ENCODE peak calls at places on chromosome 9, in eight cellular contexts. K is PC-9, J is AG09309, X is A549, P is H1, D is fibroblast of lung, I is astrocyte, M is neural progenitor cell. B is an unnamed sample.

GRCh38 chr9:120331913-120332312 is 248.1 kb downstream of the CDK5RAP2 start:
- DNase-seq in K (no peak), J (peak; percentile 7), X (no peak), P (no peak), D (no peak), I (peak; percentile 5), M (no peak), B (no peak)

GRCh38 chr9:78013924-78014323 is 17.7 kb downstream of the GNAQ start:
- DNase-seq in K (no peak), J (no peak), X (no peak), P (no peak), D (no peak), I (no peak), M (no peak), B (no peak)

GRCh38 chr9:90073551-90073950 is 468.7 kb downstream of the GADD45G start:
- DNase-seq in K (no peak), J (no peak), X (no peak), P (no peak), D (no peak), I (no peak), M (no peak), B (no peak)

GRCh38 chr9:97374811-97375210 is 37.1 kb upstream of the TDRD7 start:
- DNase-seq in K (no peak), J (no peak), X (no peak), P (no peak), D (no peak), I (no peak), M (no peak), B (no peak)

GRCh38 chr9:124535846-124536245 is 28.6 kb upstream of the NR5A1 start:
- DNase-seq in K (no peak), J (no peak), X (no peak), P (no peak), D (no peak), I (no peak), M (no peak), B (no peak)

GRCh38 chr9:4750021-4750673 is 9.1 kb upstream of the AK3 start:
- DNase-seq in K (no peak), J (no peak), X (peak; percentile 46), P (no peak), D (peak; percentile 57), I (peak; percentile 36), M (peak; percentile 55), B (no peak)

GRCh38 chr9:89779416-89779815 is 174.6 kb downstream of the GADD45G start:
- DNase-seq in K (no peak), J (no peak), X (no peak), P (no peak), D (peak; percentile 57), I (no peak), M (no peak), B (no peak)

GRCh38 chr9:114001410-114001685 is 76.8 kb downstream of the AMBP start:
- DNase-seq in K (no peak), J (no peak), X (no peak), P (no peak), D (no peak), I (no peak), M (no peak), B (no peak)

GRCh38 chr9:129081388-129081889 is 528 bp downstream of the DOLPP1 start:
- DNase-seq in K (peak; percentile 32), J (no peak), X (no peak), P (no peak), D (no peak), I (no peak), M (no peak), B (no peak)

GRCh38 chr9:37656936-37657335 is 6.2 kb downstream of the FRMPD1 start:
- DNase-seq in K (no peak), J (no peak), X (no peak), P (no peak), D (no peak), I (no peak), M (no peak), B (no peak)

GRCh38 chr9:83538172-83538889 is at the start of gene FRMD3:
- DNase-seq in K (peak; percentile 72), J (peak; percentile 3), X (peak; percentile 82), P (peak; percentile 38), D (peak; percentile 29), I (peak; percentile 48), M (peak; percentile 91), B (peak; percentile 50)

GRCh38 chr9:14992025-14992424 is 81.8 kb upstream of the FREM1 start:
- DNase-seq in K (peak; percentile 60), J (no peak), X (no peak), P (no peak), D (no peak), I (no peak), M (no peak), B (no peak)

GRCh38 chr9:133377721-133378216 is 1.6 kb downstream of the STKLD1 start:
- DNase-seq in K (peak; percentile 70), J (no peak), X (peak; percentile 58), P (no peak), D (no peak), I (no peak), M (no peak), B (no peak)

GRCh38 chr9:106286249-106286648 is 576.7 kb upstream of the ZNF462 start:
- DNase-seq in K (no peak), J (no peak), X (peak; percentile 11), P (peak; percentile 17), D (peak; percentile 29), I (peak; percentile 11), M (peak; percentile 84), B (no peak)

GRCh38 chr9:32427111-32427873 is 42.8 kb downstream of the ACO1 start:
- DNase-seq in K (peak; percentile 45), J (no peak), X (no peak), P (no peak), D (peak; percentile 56), I (peak; percentile 29), M (no peak), B (no peak)

GRCh38 chr9:69871143-69871834 is 50.7 kb downstream of the CFAP95 start:
- DNase-seq in K (no peak), J (no peak), X (no peak), P (no peak), D (no peak), I (no peak), M (no peak), B (no peak)

GRCh38 chr9:122370303-122370702 is 521 bp upstream of the PTGS1 start:
- DNase-seq in K (no peak), J (no peak), X (no peak), P (no peak), D (no peak), I (no peak), M (no peak), B (no peak)

GRCh38 chr9:116271307-116271706 is 117.7 kb downstream of the PAPPA start:
- DNase-seq in K (no peak), J (no peak), X (no peak), P (no peak), D (no peak), I (no peak), M (no peak), B (no peak)

GRCh38 chr9:91334053-91334452 is 27.7 kb downstream of the AUH start:
- DNase-seq in K (no peak), J (no peak), X (no peak), P (no peak), D (no peak), I (peak; percentile 20), M (no peak), B (no peak)

GRCh38 chr9:95572370-95573151 is 55.8 kb upstream of the PTCH1 start:
- DNase-seq in K (no peak), J (peak; percentile 45), X (no peak), P (no peak), D (peak; percentile 28), I (no peak), M (no peak), B (no peak)

GRCh38 chr9:76490249-76490990 is 31.4 kb downstream of the GCNT1 start:
- DNase-seq in K (peak; percentile 50), J (no peak), X (no peak), P (no peak), D (no peak), I (no peak), M (no peak), B (no peak)

GRCh38 chr9:117034862-117035261 is 347.8 kb downstream of the TRIM32 start:
- DNase-seq in K (no peak), J (no peak), X (peak; percentile 1), P (no peak), D (no peak), I (no peak), M (peak; percentile 79), B (no peak)

GRCh38 chr9:107637421-107638420 is 148.2 kb upstream of the KLF4 start:
- DNase-seq in K (no peak), J (peak; percentile 96), X (peak; percentile 50), P (no peak), D (peak; percentile 100), I (peak; percentile 90), M (peak; percentile 65), B (no peak)

GRCh38 chr9:127223810-127224177 is 40.8 kb upstream of the GARNL3 start:
- DNase-seq in K (no peak), J (no peak), X (no peak), P (no peak), D (no peak), I (no peak), M (no peak), B (no peak)
- H3K4me3 ChIP-seq in K (peak overlapping the region; percentile 85), J (no peak overlapping the region), X (peak overlapping the region; percentile 93), P (peak overlapping the region; percentile 51), D (no peak overlapping the region), I (no peak overlapping the region), M (peak overlapping the region; percentile 42), B (peak overlapping the region; percentile 57)

DNA sequence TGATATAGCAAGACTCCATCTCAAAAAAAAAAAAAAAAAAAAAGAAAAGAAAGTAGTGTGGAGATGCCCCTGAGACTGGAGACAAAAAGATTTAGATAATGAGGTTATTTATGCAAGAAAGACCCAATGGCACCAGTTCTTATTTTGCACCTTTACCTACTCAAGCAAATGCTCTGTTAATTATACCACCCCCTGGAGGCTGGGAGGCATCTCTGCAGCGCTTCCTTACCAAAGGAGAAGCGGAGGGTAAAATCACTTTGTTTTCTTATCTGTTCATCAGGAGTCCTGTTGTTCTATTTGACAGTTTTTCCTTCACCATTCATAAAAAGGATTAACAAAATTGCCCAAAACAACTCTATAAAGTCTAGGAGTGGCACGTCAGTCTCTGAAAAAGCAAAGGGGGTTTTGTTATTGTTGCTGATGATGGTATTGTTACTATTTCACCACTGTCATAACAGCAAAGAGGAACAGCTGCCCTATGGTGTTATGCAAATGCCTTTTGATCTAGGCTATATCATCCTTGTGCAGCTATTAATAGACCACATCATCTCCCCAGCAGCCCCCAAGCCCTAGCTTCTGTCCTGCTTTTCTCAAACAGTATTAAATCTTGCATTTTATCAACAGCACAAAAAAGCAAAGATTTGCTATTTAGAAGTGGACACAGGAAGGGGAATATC is 174.0 kb downstream of the PALM2AKAP2 start:
- DNase-seq in K (no peak), J (no peak), X (peak; percentile 4), P (no peak), D (no peak), I (no peak), M (no peak), B (no peak)
- TF ChIP-seq CTCF in K (no peak), J (peak; percentile 5), X (no peak), P (peak; percentile 32), D (peak; percentile 6), I (peak; percentile 7), M (peak; percentile 34), B (no peak)

GRCh38 chr9:137457406-137458193 is 1.5 kb downstream of the NSMF start:
- DNase-seq in K (no peak), J (no peak), X (no peak), P (no peak), D (no peak), I (no peak), M (no peak), B (no peak)
- H3K4me3 ChIP-seq in K (no peak overlapping the region), J (peak overlapping the region; percentile 61), X (peak overlapping the region; percentile 83), P (peak overlapping the region; percentile 60), D (peak overlapping the region; percentile 70), I (peak overlapping the region; percentile 67), M (peak overlapping the region; percentile 86), B (peak overlapping the region; percentile 69)

GRCh38 chr9:36204906-36205547 is 14.3 kb downstream of the CLTA start:
- DNase-seq in K (no peak), J (no peak), X (peak; percentile 59), P (no peak), D (no peak), I (no peak), M (peak; percentile 35), B (no peak)
- TF ChIP-seq CTCF in K (no peak), J (peak; percentile 16), X (peak; percentile 22), P (peak; percentile 40), D (no peak), I (peak; percentile 9), M (peak; percentile 43), B (peak; percentile 37)

B was measured in LNCaP clone FGC.